ENCODE peak calls at places on chromosomes 5 and 9, in seven cellular contexts. D is COR-L47, U is T-helper 1 cell, B is fibroblast of mammary gland, J is retina, W is PC-3, T is H9. R is an unnamed sample.
A peak's percentile ranks its signal among the peaks of the same experiment; 100 is the strongest.

GRCh38 chr9:115675834-115676233 is 477.8 kb upstream of the PAPPA start:
- DNase-seq in D (no peak), U (no peak), B (no peak), J (no peak), W (no peak), T (no peak), R (no peak)

GRCh38 chr5:171534009-171534895 is 114.8 kb downstream of the FGF18 start:
- DNase-seq in D (no peak), U (no peak), B (no peak), J (no peak), W (peak; percentile 60), T (no peak), R (no peak)

GRCh38 chr5:41935544-41935943 is 10.5 kb downstream of the FBXO4 start:
- DNase-seq in D (no peak), U (no peak), B (no peak), J (no peak), W (no peak), T (no peak), R (no peak)

GRCh38 chr5:99034336-99034735 is 105.5 kb upstream of the CHD1 start:
- DNase-seq in D (no peak), U (no peak), B (peak; percentile 7), J (no peak), W (peak; percentile 54), T (no peak), R (no peak)

GRCh38 chr5:74370168-74370567 is 270.4 kb downstream of the ENC1 start:
- DNase-seq in D (no peak), U (no peak), B (no peak), J (no peak), W (no peak), T (no peak), R (no peak)

GRCh38 chr5:76641514-76642120 is 18.4 kb upstream of the F2RL2 start:
- DNase-seq in D (peak; percentile 7), U (peak; percentile 60), B (peak; percentile 81), J (peak; percentile 55), W (peak; percentile 73), T (peak; percentile 52), R (no peak)

GRCh38 chr9:101572316-101572715 is 22.5 kb downstream of the PPP3R2 start:
- DNase-seq in D (no peak), U (no peak), B (no peak), J (no peak), W (no peak), T (no peak), R (no peak)

GRCh38 chr5:56588636-56589485 is 226.5 kb upstream of the MAP3K1 start:
- DNase-seq in D (peak; percentile 63), U (peak; percentile 56), B (no peak), J (no peak), W (no peak), T (peak; percentile 59), R (peak; percentile 16)

GRCh38 chr5:126280820-126281219 is 142.4 kb upstream of the GRAMD2B start:
- DNase-seq in D (peak; percentile 15), U (no peak), B (no peak), J (peak; percentile 23), W (no peak), T (no peak), R (no peak)

GRCh38 chr5:116970318-116970717 is 395.7 kb upstream of the SEMA6A start:
- DNase-seq in D (peak; percentile 97), U (no peak), B (peak; percentile 0), J (peak; percentile 24), W (no peak), T (no peak), R (no peak)

GRCh38 chr9:136804509-136805206 is 3.1 kb upstream of the RABL6 start:
- DNase-seq in D (no peak), U (no peak), B (no peak), J (no peak), W (no peak), T (no peak), R (no peak)

GRCh38 chr5:69007726-69008368 is 86.0 kb upstream of the SLC30A5 start:
- DNase-seq in D (peak; percentile 44), U (peak; percentile 59), B (peak; percentile 57), J (peak; percentile 51), W (peak; percentile 78), T (peak; percentile 83), R (no peak)

GRCh38 chr5:136132087-136132486 is 558 bp upstream of the SMAD5 start:
- DNase-seq in D (no peak), U (no peak), B (no peak), J (no peak), W (no peak), T (no peak), R (no peak)

GRCh38 chr5:132411382-132411925 is 41.9 kb downstream of the SLC22A5 start:
- DNase-seq in D (no peak), U (no peak), B (no peak), J (no peak), W (peak; percentile 71), T (no peak), R (no peak)

GRCh38 chr5:112210430-112211005 is 208.6 kb downstream of the EPB41L4A start:
- DNase-seq in D (peak; percentile 30), U (no peak), B (peak; percentile 48), J (peak; percentile 43), W (peak; percentile 54), T (peak; percentile 35), R (no peak)

GRCh38 chr9:83384214-83384613 is 154.0 kb downstream of the FRMD3 start:
- DNase-seq in D (peak; percentile 78), U (no peak), B (no peak), J (peak; percentile 30), W (no peak), T (no peak), R (no peak)

GRCh38 chr5:97074859-97075489 is 67.4 kb downstream of the LIX1 start:
- DNase-seq in D (no peak), U (no peak), B (no peak), J (peak; percentile 15), W (no peak), T (no peak), R (no peak)

GRCh38 chr9:91033802-91034201 is 232.2 kb downstream of the SYK start:
- DNase-seq in D (no peak), U (peak; percentile 51), B (peak; percentile 24), J (no peak), W (peak; percentile 15), T (peak; percentile 72), R (no peak)

GRCh38 chr5:143837306-143837848 is 25.4 kb downstream of the HMHB1 start:
- DNase-seq in D (no peak), U (no peak), B (peak; percentile 82), J (no peak), W (no peak), T (no peak), R (no peak)

GRCh38 chr5:131356619-131357018 is 92.8 kb downstream of the CDC42SE2 start:
- DNase-seq in D (no peak), U (no peak), B (no peak), J (no peak), W (no peak), T (no peak), R (no peak)

GRCh38 chr5:143932584-143932983 is 120.6 kb downstream of the HMHB1 start:
- DNase-seq in D (no peak), U (no peak), B (no peak), J (no peak), W (no peak), T (no peak), R (no peak)

GRCh38 chr9:79209012-79209411 is 362.8 kb upstream of the TLE4 start:
- DNase-seq in D (no peak), U (no peak), B (no peak), J (no peak), W (no peak), T (no peak), R (no peak)

GRCh38 chr9:113995963-113996362 is 82.1 kb downstream of the AMBP start:
- DNase-seq in D (no peak), U (no peak), B (no peak), J (no peak), W (no peak), T (no peak), R (no peak)

GRCh38 chr5:73151733-73152410 is 21.1 kb upstream of the TMEM174 start:
- DNase-seq in D (no peak), U (no peak), B (no peak), J (no peak), W (no peak), T (no peak), R (no peak)

GRCh38 chr5:104472811-104473210 is 910.2 kb upstream of the NUDT12 start:
- DNase-seq in D (no peak), U (no peak), B (no peak), J (no peak), W (no peak), T (no peak), R (no peak)

GRCh38 chr5:135141303-135142268 is 107.6 kb upstream of the PITX1 start:
- DNase-seq in D (no peak), U (no peak), B (peak; percentile 53), J (no peak), W (peak; percentile 46), T (no peak), R (no peak)

GRCh38 chr5:96775050-96775449 is 32.7 kb downstream of the ERAP1 start:
- DNase-seq in D (no peak), U (no peak), B (no peak), J (no peak), W (no peak), T (no peak), R (no peak)

GRCh38 chr9:74942801-74943200 is 9.9 kb downstream of the C9orf40 start:
- DNase-seq in D (no peak), U (no peak), B (peak; percentile 31), J (no peak), W (no peak), T (no peak), R (no peak)

GRCh38 chr5:90940227-90940995 is 381.8 kb downstream of the ADGRV1 start:
- DNase-seq in D (peak; percentile 83), U (peak; percentile 1), B (peak; percentile 22), J (peak; percentile 50), W (peak; percentile 53), T (peak; percentile 61), R (no peak)

GRCh38 chr9:131046581-131047202 is 37.7 kb downstream of the LAMC3 start:
- DNase-seq in D (peak; percentile 66), U (peak; percentile 55), B (peak; percentile 54), J (peak; percentile 91), W (peak; percentile 69), T (peak; percentile 83), R (no peak)

GRCh38 chr9:122122903-122123632 is 30.0 kb upstream of the TTLL11 start:
- DNase-seq in D (peak; percentile 61), U (peak; percentile 65), B (peak; percentile 64), J (peak; percentile 88), W (peak; percentile 72), T (peak; percentile 85), R (no peak)

GRCh38 chr9:98591696-98592095 is 117.0 kb downstream of the GABBR2 start:
- DNase-seq in D (no peak), U (no peak), B (no peak), J (no peak), W (no peak), T (no peak), R (no peak)

R was measured in activated gamma-delta T cell.